ENCODE peak calls at places on chromosomes 6 and 20, in six cellular contexts. One of them, this sample, is unnamed.

GRCh38 chr6:89799756-89800155 is 19.8 kb downstream of the MDN1 start:
- DNase-seq in colonic mucosa: no peak
- DNase-seq in stomach: no peak
- DNase-seq in nephron progenitor cell: no peak
- DNase-seq in M059J: no peak
- DNase-seq in HFFc6: no peak
- DNase-seq in this sample: no peak

GRCh38 chr6:106146852-106147351 is 60.8 kb downstream of the PRDM1 start:
- DNase-seq in colonic mucosa: no peak
- DNase-seq in stomach: no peak
- DNase-seq in nephron progenitor cell: no peak
- DNase-seq in M059J: peak
- DNase-seq in HFFc6: no peak
- DNase-seq in this sample: no peak

GRCh38 chr20:17710379-17711305 is 10.9 kb downstream of the BANF2 start:
- DNase-seq in colonic mucosa: peak
- DNase-seq in stomach: no peak
- DNase-seq in nephron progenitor cell: peak
- DNase-seq in M059J: no peak
- DNase-seq in HFFc6: no peak
- DNase-seq in this sample: no peak

GRCh38 chr6:136728976-136729515 is 63.2 kb downstream of the MAP3K5 start:
- DNase-seq in colonic mucosa: no peak
- DNase-seq in stomach: no peak
- DNase-seq in nephron progenitor cell: no peak
- DNase-seq in M059J: no peak
- DNase-seq in HFFc6: no peak
- DNase-seq in this sample: no peak

GRCh38 chr20:38599410-38599882 is 2.2 kb upstream of the ARHGAP40 start:
- DNase-seq in colonic mucosa: no peak
- DNase-seq in stomach: peak
- DNase-seq in nephron progenitor cell: no peak
- DNase-seq in M059J: peak
- DNase-seq in HFFc6: no peak
- DNase-seq in this sample: no peak

GRCh38 chr6:40937491-40937890 is 101.5 kb downstream of the UNC5CL start:
- DNase-seq in colonic mucosa: no peak
- DNase-seq in stomach: no peak
- DNase-seq in nephron progenitor cell: no peak
- DNase-seq in M059J: peak
- DNase-seq in HFFc6: peak
- DNase-seq in this sample: no peak

GRCh38 chr6:52672422-52673025 is 1.6 kb downstream of the TMEM14A start:
- DNase-seq in colonic mucosa: no peak
- DNase-seq in stomach: no peak
- DNase-seq in nephron progenitor cell: no peak
- DNase-seq in M059J: peak
- DNase-seq in HFFc6: peak
- DNase-seq in this sample: no peak

GRCh38 chr6:123640567-123641187 is 3.9 kb upstream of the TRDN start:
- DNase-seq in colonic mucosa: no peak
- DNase-seq in stomach: no peak
- DNase-seq in nephron progenitor cell: no peak
- DNase-seq in M059J: peak
- DNase-seq in HFFc6: no peak
- DNase-seq in this sample: no peak

GRCh38 chr6:149166324-149166723 is 151.2 kb upstream of the TAB2 start:
- DNase-seq in colonic mucosa: no peak
- DNase-seq in stomach: no peak
- DNase-seq in nephron progenitor cell: no peak
- DNase-seq in M059J: peak
- DNase-seq in HFFc6: no peak
- DNase-seq in this sample: no peak

GRCh38 chr6:163404825-163405265 is 9.7 kb upstream of the QKI start:
- DNase-seq in colonic mucosa: no peak
- DNase-seq in stomach: no peak
- DNase-seq in nephron progenitor cell: no peak
- DNase-seq in M059J: no peak
- DNase-seq in HFFc6: no peak
- DNase-seq in this sample: no peak

GRCh38 chr20:51050636-51051035 is 27.7 kb upstream of the KCNG1 start:
- DNase-seq in colonic mucosa: no peak
- DNase-seq in stomach: no peak
- DNase-seq in nephron progenitor cell: no peak
- DNase-seq in M059J: no peak
- DNase-seq in HFFc6: no peak
- DNase-seq in this sample: no peak

GRCh38 chr20:44039741-44040140 is 125.1 kb downstream of the TOX2 start:
- DNase-seq in colonic mucosa: no peak
- DNase-seq in stomach: peak
- DNase-seq in nephron progenitor cell: no peak
- DNase-seq in M059J: no peak
- DNase-seq in HFFc6: no peak
- DNase-seq in this sample: no peak

GRCh38 chr20:58308680-58309527 is 611 bp upstream of the RAB22A start:
- DNase-seq in colonic mucosa: peak
- DNase-seq in stomach: no peak
- DNase-seq in nephron progenitor cell: peak
- DNase-seq in M059J: peak
- DNase-seq in HFFc6: no peak
- DNase-seq in this sample: no peak

GRCh38 chr6:107660839-107661238 is 163.3 kb downstream of the SCML4 start:
- DNase-seq in colonic mucosa: no peak
- DNase-seq in stomach: no peak
- DNase-seq in nephron progenitor cell: no peak
- DNase-seq in M059J: peak
- DNase-seq in HFFc6: no peak
- DNase-seq in this sample: no peak

GRCh38 chr6:132063204-132063603 is 112.0 kb upstream of the CCN2 start:
- DNase-seq in colonic mucosa: no peak
- DNase-seq in stomach: no peak
- DNase-seq in nephron progenitor cell: no peak
- DNase-seq in M059J: no peak
- DNase-seq in HFFc6: no peak
- DNase-seq in this sample: no peak

GRCh38 chr6:55868910-55869479 is 6.4 kb downstream of the BMP5 start:
- DNase-seq in colonic mucosa: no peak
- DNase-seq in stomach: no peak
- DNase-seq in nephron progenitor cell: no peak
- DNase-seq in M059J: peak
- DNase-seq in HFFc6: no peak
- DNase-seq in this sample: no peak

GRCh38 chr6:42564496-42564890 is 664 bp downstream of the UBR2 start:
- DNase-seq in colonic mucosa: no peak
- DNase-seq in stomach: peak
- DNase-seq in nephron progenitor cell: no peak
- DNase-seq in M059J: peak
- DNase-seq in HFFc6: no peak
- DNase-seq in this sample: no peak

GRCh38 chr6:45951771-45952529 is 63.7 kb downstream of the CLIC5 start:
- DNase-seq in colonic mucosa: peak
- DNase-seq in stomach: no peak
- DNase-seq in nephron progenitor cell: no peak
- DNase-seq in M059J: no peak
- DNase-seq in HFFc6: no peak
- DNase-seq in this sample: no peak

GRCh38 chr20:57397693-57398108 is 6.5 kb downstream of the RBM38 start:
- DNase-seq in colonic mucosa: no peak
- DNase-seq in stomach: peak
- DNase-seq in nephron progenitor cell: no peak
- DNase-seq in M059J: no peak
- DNase-seq in HFFc6: no peak
- DNase-seq in this sample: no peak

GRCh38 chr6:11653028-11653583 is 115.6 kb downstream of the TMEM170B start:
- DNase-seq in colonic mucosa: no peak
- DNase-seq in stomach: no peak
- DNase-seq in nephron progenitor cell: no peak
- DNase-seq in M059J: peak
- DNase-seq in HFFc6: peak
- DNase-seq in this sample: peak

GRCh38 chr6:121503633-121504032 is 68.2 kb downstream of the GJA1 start:
- DNase-seq in colonic mucosa: no peak
- DNase-seq in stomach: no peak
- DNase-seq in nephron progenitor cell: no peak
- DNase-seq in M059J: peak
- DNase-seq in HFFc6: no peak
- DNase-seq in this sample: no peak

GRCh38 chr20:25032478-25033183 is 25.3 kb downstream of the ACSS1 start:
- DNase-seq in colonic mucosa: peak
- DNase-seq in stomach: peak
- DNase-seq in nephron progenitor cell: peak
- DNase-seq in M059J: no peak
- DNase-seq in HFFc6: no peak
- DNase-seq in this sample: no peak

GRCh38 chr6:23650676-23651075 is 475.3 kb upstream of the NRSN1 start:
- DNase-seq in colonic mucosa: peak
- DNase-seq in stomach: no peak
- DNase-seq in nephron progenitor cell: peak
- DNase-seq in M059J: no peak
- DNase-seq in HFFc6: no peak
- DNase-seq in this sample: no peak

GRCh38 chr20:59149678-59150504 is 13.7 kb upstream of the ZNF831 start:
- DNase-seq in colonic mucosa: no peak
- DNase-seq in stomach: no peak
- DNase-seq in nephron progenitor cell: peak
- DNase-seq in M059J: no peak
- DNase-seq in HFFc6: no peak
- DNase-seq in this sample: no peak

GRCh38 chr6:84013931-84014330 is 19.6 kb upstream of the MRAP2 start:
- DNase-seq in colonic mucosa: no peak
- DNase-seq in stomach: no peak
- DNase-seq in nephron progenitor cell: no peak
- DNase-seq in M059J: no peak
- DNase-seq in HFFc6: no peak
- DNase-seq in this sample: no peak

GRCh38 chr20:19958243-19958642 is 58.9 kb upstream of the NAA20 start:
- DNase-seq in colonic mucosa: no peak
- DNase-seq in stomach: no peak
- DNase-seq in nephron progenitor cell: no peak
- DNase-seq in M059J: no peak
- DNase-seq in HFFc6: no peak
- DNase-seq in this sample: no peak

GRCh38 chr20:36542019-36542488 is 735 bp downstream of the MYL9 start:
- DNase-seq in colonic mucosa: peak
- DNase-seq in stomach: no peak
- DNase-seq in nephron progenitor cell: peak
- DNase-seq in M059J: peak
- DNase-seq in HFFc6: peak
- DNase-seq in this sample: no peak

GRCh38 chr6:19320066-19320465 is 517.1 kb upstream of the ID4 start:
- DNase-seq in colonic mucosa: no peak
- DNase-seq in stomach: no peak
- DNase-seq in nephron progenitor cell: no peak
- DNase-seq in M059J: no peak
- DNase-seq in HFFc6: no peak
- DNase-seq in this sample: no peak

GRCh38 chr20:41643504-41643938 is 25.3 kb upstream of the CHD6 start:
- DNase-seq in colonic mucosa: peak
- DNase-seq in stomach: peak
- DNase-seq in nephron progenitor cell: no peak
- DNase-seq in M059J: peak
- DNase-seq in HFFc6: peak
- DNase-seq in this sample: peak

GRCh38 chr6:169207482-169207881 is 46.2 kb downstream of the THBS2 start:
- DNase-seq in colonic mucosa: no peak
- DNase-seq in stomach: no peak
- DNase-seq in nephron progenitor cell: no peak
- DNase-seq in M059J: no peak
- DNase-seq in HFFc6: no peak
- DNase-seq in this sample: no peak

GRCh38 chr6:130366011-130366963 is at the start of gene TMEM200A:
- DNase-seq in colonic mucosa: peak
- DNase-seq in stomach: peak
- DNase-seq in nephron progenitor cell: peak
- DNase-seq in M059J: peak
- DNase-seq in HFFc6: peak
- DNase-seq in this sample: no peak

GRCh38 chr6:11346516-11346915 is 114.0 kb upstream of the NEDD9 start:
- DNase-seq in colonic mucosa: no peak
- DNase-seq in stomach: no peak
- DNase-seq in nephron progenitor cell: peak
- DNase-seq in M059J: no peak
- DNase-seq in HFFc6: no peak
- DNase-seq in this sample: peak